ENCODE peak calls at places on chromosome 2, in nine cellular contexts. S is AG09319, B is H9, Z is IMR-90, N is AG10803, G is colonic mucosa, O is tibial nerve, I is WTC11, H is AG04450. W is an unnamed sample.

GRCh38 chr2:153163055-153163454 is 315.5 kb downstream of the RPRM start:
- DNase-seq in S (no peak), B (peak; percentile 37), Z (no peak), N (no peak), G (no peak), O (no peak), I (peak; percentile 16), H (no peak), W (no peak)

GRCh38 chr2:207617011-207617671 is 8.1 kb downstream of the METTL21A start:
- DNase-seq in S (no peak), B (no peak), Z (peak; percentile 99), N (peak; percentile 87), G (no peak), O (no peak), I (no peak), H (peak; percentile 96), W (no peak)

GRCh38 chr2:146143971-146144370 is 1624.1 kb upstream of the ZEB2 start:
- DNase-seq in S (no peak), B (no peak), Z (peak; percentile 33), N (no peak), G (no peak), O (no peak), I (no peak), H (no peak), W (no peak)

GRCh38 chr2:77391119-77391518 is 131.1 kb downstream of the LRRTM4 start:
- DNase-seq in S (no peak), B (no peak), Z (no peak), N (no peak), G (no peak), O (no peak), I (no peak), H (no peak), W (no peak)

GRCh38 chr2:45176399-45176798 is 167.1 kb upstream of the SIX2 start:
- DNase-seq in S (no peak), B (no peak), Z (no peak), N (no peak), G (no peak), O (no peak), I (no peak), H (no peak), W (no peak)

GRCh38 chr2:25234756-25235155 is 66.4 kb upstream of the POMC start:
- DNase-seq in S (no peak), B (no peak), Z (no peak), N (no peak), G (no peak), O (no peak), I (no peak), H (no peak), W (no peak)

GRCh38 chr2:96181529-96181928 is 27.1 kb downstream of the STARD7 start:
- DNase-seq in S (no peak), B (no peak), Z (no peak), N (no peak), G (no peak), O (no peak), I (no peak), H (no peak), W (no peak)

GRCh38 chr2:96146151-96146880 is 1.1 kb upstream of the DUSP2 start:
- DNase-seq in S (no peak), B (peak; percentile 29), Z (peak; percentile 16), N (no peak), G (no peak), O (no peak), I (no peak), H (no peak), W (no peak)

GRCh38 chr2:124264496-124265160 is 239.5 kb downstream of the CNTNAP5 start:
- DNase-seq in S (no peak), B (no peak), Z (no peak), N (peak; percentile 11), G (no peak), O (no peak), I (no peak), H (no peak), W (no peak)

GRCh38 chr2:8408560-8409460 is 273.0 kb upstream of the ID2 start:
- DNase-seq in S (no peak), B (no peak), Z (no peak), N (no peak), G (no peak), O (no peak), I (no peak), H (no peak), W (no peak)

GRCh38 chr2:42854207-42854818 is 61.9 kb upstream of the HAAO start:
- DNase-seq in S (no peak), B (no peak), Z (peak; percentile 23), N (peak; percentile 56), G (no peak), O (peak; percentile 57), I (peak; percentile 18), H (no peak), W (no peak)

GRCh38 chr2:63840081-63840784 is 1.5 kb upstream of the UGP2 start:
- DNase-seq in S (no peak), B (no peak), Z (no peak), N (no peak), G (peak; percentile 39), O (peak; percentile 17), I (peak; percentile 73), H (no peak), W (no peak)

GRCh38 chr2:78585849-78586248 is 439.7 kb upstream of the REG3G start:
- DNase-seq in S (no peak), B (no peak), Z (no peak), N (no peak), G (no peak), O (no peak), I (no peak), H (no peak), W (no peak)

GRCh38 chr2:204913854-204914464 is 368.7 kb downstream of the PARD3B start:
- DNase-seq in S (no peak), B (peak; percentile 49), Z (no peak), N (no peak), G (no peak), O (no peak), I (peak; percentile 22), H (no peak), W (no peak)

GRCh38 chr2:220434365-220434764 is 806.9 kb downstream of the SLC4A3 start:
- DNase-seq in S (peak; percentile 10), B (no peak), Z (peak; percentile 97), N (no peak), G (no peak), O (no peak), I (no peak), H (peak; percentile 65), W (no peak)

GRCh38 chr2:216653931-216654365 is 20.7 kb downstream of the IGFBP2 start:
- DNase-seq in S (peak; percentile 25), B (no peak), Z (peak; percentile 81), N (peak; percentile 45), G (no peak), O (no peak), I (no peak), H (no peak), W (no peak)

GRCh38 chr2:28613616-28614501 is 118.0 kb downstream of the PLB1 start:
- DNase-seq in S (no peak), B (no peak), Z (peak; percentile 92), N (no peak), G (no peak), O (no peak), I (no peak), H (peak; percentile 79), W (no peak)

GRCh38 chr2:182907081-182907830 is 40.8 kb upstream of the FRZB start:
- DNase-seq in S (no peak), B (peak; percentile 63), Z (peak; percentile 11), N (no peak), G (no peak), O (no peak), I (peak; percentile 26), H (no peak), W (no peak)

DNA sequence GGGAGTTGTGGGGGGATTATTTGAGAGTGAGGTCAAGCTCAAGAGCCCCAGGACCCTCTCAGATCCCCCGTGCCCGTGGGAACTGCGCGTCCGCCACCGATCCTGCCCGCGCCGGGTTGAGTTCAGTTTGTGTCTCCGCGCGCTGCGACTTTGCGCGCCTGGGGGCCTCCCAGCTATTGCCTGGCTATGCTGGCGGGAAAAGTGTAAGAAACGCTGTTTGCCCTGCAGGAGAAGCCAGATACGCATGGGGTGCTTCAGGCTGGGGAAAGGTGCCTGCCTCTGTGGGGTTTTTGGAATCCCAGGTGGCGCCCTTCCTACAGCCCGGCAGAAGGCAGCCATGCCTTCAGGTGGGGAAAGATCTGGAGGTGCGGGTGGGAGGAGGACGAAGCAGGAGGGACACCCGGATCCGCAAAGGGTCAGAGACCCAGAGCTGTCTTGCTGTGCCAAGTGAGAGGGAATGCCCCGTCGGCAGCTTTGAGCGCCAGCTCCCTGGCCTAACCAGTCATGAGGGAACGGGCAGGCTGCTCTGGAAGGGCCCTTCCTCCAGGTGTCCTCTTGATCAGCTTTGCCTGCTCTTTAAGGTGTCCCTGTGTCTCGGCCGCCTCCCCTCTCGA is 22.5 kb downstream of the TEX44 start:
- DNase-seq in S (no peak), B (peak; percentile 69), Z (no peak), N (no peak), G (peak; percentile 38), O (no peak), I (peak; percentile 40), H (no peak), W (no peak)
- TF ChIP-seq CTCF in S (no peak), B (no peak), Z (no peak), N (no peak), G (no peak), O (no peak), I (no peak), H (no peak), W (no peak)

GRCh38 chr2:168160897-168161296 is 86.5 kb downstream of the STK39 start:
- DNase-seq in S (no peak), B (peak; percentile 53), Z (no peak), N (no peak), G (no peak), O (no peak), I (no peak), H (no peak), W (no peak)
- TF ChIP-seq CTCF in S (no peak), B (peak; percentile 59), Z (peak; percentile 5), N (peak; percentile 17), G (no peak), O (no peak), I (no peak), H (peak; percentile 30), W (no peak)

GRCh38 chr2:199404841-199405240 is 52.9 kb downstream of the SATB2 start:
- DNase-seq in S (peak; percentile 5), B (no peak), Z (peak; percentile 57), N (peak; percentile 73), G (no peak), O (no peak), I (no peak), H (no peak), W (no peak)
- TF ChIP-seq CTCF in S (no peak), B (no peak), Z (no peak), N (no peak), G (no peak), O (no peak), I (no peak), H (no peak), W (no peak)

DNA sequence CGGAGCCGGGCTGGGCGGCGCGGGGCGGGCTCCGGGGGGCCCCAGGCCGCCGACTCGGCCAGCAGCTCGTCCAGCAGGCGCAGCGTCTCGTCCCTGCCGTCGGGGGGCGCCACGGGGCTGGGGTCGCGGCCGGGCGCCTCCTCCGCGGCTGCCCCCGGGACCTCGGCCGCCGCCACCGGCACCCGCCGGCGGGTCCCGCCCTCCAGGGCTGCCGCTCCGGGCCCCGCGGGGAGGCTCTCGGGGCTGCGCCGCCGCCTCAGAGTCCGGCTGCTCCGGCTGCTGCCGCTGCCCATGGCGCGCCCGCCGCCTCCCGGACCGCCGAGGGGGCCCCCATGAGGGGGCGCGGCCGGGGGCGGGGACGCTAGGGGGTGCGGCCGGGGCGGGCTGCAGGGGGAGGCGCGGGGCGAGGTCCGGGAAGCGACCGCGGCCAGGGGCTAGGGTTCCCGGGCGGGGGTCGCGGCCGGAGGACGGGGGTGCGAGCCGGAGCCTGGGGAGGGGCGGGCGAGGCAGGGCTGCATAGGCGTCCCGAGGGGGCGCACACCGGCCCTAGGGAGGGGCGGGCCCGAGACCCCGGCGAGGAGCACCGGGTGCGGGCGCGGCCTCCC is at the start of gene CYS1:
- DNase-seq in S (no peak), B (peak; percentile 59), Z (no peak), N (peak; percentile 19), G (no peak), O (no peak), I (peak; percentile 61), H (no peak), W (no peak)
- TF ChIP-seq CTCF in S (no peak), B (no peak), Z (peak; percentile 36), N (no peak), G (no peak), O (peak; percentile 51), I (peak; percentile 36), H (no peak), W (peak; percentile 43)